ENCODE peak calls at places on chromosomes 6 and 20, in eight cellular contexts. One of them, this sample, is unnamed.

GRCh38 chr6:10082385-10082784 is 332.5 kb downstream of the TFAP2A start:
- DNase-seq in OCI-LY7: no peak
- DNase-seq in transverse colon: no peak
- DNase-seq in KBM-7: peak
- DNase-seq in pancreas: no peak
- DNase-seq in upper lobe of right lung: no peak
- DNase-seq in natural killer cell treated with Interleukin-12 subunit alpha and Interleukin-12 subunit beta and Interleukin-15 and Interleukin-18, amount 100 ng/mL, for 72 hours: no peak
- DNase-seq in frontal cortex: no peak
- DNase-seq in this sample: no peak

GRCh38 chr6:163745566-163746400 is 331.3 kb downstream of the QKI start:
- DNase-seq in natural killer cell treated with Interleukin-12 subunit alpha and Interleukin-12 subunit beta and Interleukin-15 and Interleukin-18, amount 100 ng/mL, for 72 hours: no peak
- DNase-seq in KBM-7: no peak
- DNase-seq in pancreas: no peak
- DNase-seq in OCI-LY7: no peak
- DNase-seq in frontal cortex: no peak
- DNase-seq in upper lobe of right lung: no peak
- DNase-seq in transverse colon: no peak
- DNase-seq in this sample: no peak

GRCh38 chr6:41426438-41426851 is 91.0 kb downstream of the NCR2 start:
- DNase-seq in OCI-LY7: peak
- DNase-seq in natural killer cell treated with Interleukin-12 subunit alpha and Interleukin-12 subunit beta and Interleukin-15 and Interleukin-18, amount 100 ng/mL, for 72 hours: no peak
- DNase-seq in frontal cortex: no peak
- DNase-seq in transverse colon: no peak
- DNase-seq in pancreas: no peak
- DNase-seq in KBM-7: no peak
- DNase-seq in upper lobe of right lung: no peak
- DNase-seq in this sample: peak

GRCh38 chr6:105593805-105594231 is 190.9 kb upstream of the PREP start:
- DNase-seq in pancreas: no peak
- DNase-seq in frontal cortex: no peak
- DNase-seq in upper lobe of right lung: no peak
- DNase-seq in KBM-7: no peak
- DNase-seq in natural killer cell treated with Interleukin-12 subunit alpha and Interleukin-12 subunit beta and Interleukin-15 and Interleukin-18, amount 100 ng/mL, for 72 hours: no peak
- DNase-seq in transverse colon: no peak
- DNase-seq in OCI-LY7: no peak
- DNase-seq in this sample: no peak

GRCh38 chr20:8414611-8415274 is 282.7 kb downstream of the PLCB1 start:
- DNase-seq in OCI-LY7: no peak
- DNase-seq in KBM-7: no peak
- DNase-seq in frontal cortex: no peak
- DNase-seq in natural killer cell treated with Interleukin-12 subunit alpha and Interleukin-12 subunit beta and Interleukin-15 and Interleukin-18, amount 100 ng/mL, for 72 hours: no peak
- DNase-seq in upper lobe of right lung: no peak
- DNase-seq in transverse colon: no peak
- DNase-seq in pancreas: no peak
- DNase-seq in this sample: no peak

GRCh38 chr6:44940367-44940766 is 387.8 kb upstream of the RUNX2 start:
- DNase-seq in pancreas: no peak
- DNase-seq in transverse colon: no peak
- DNase-seq in KBM-7: no peak
- DNase-seq in OCI-LY7: no peak
- DNase-seq in natural killer cell treated with Interleukin-12 subunit alpha and Interleukin-12 subunit beta and Interleukin-15 and Interleukin-18, amount 100 ng/mL, for 72 hours: no peak
- DNase-seq in upper lobe of right lung: no peak
- DNase-seq in frontal cortex: no peak
- DNase-seq in this sample: no peak

GRCh38 chr6:130913119-130913518 is 85.9 kb downstream of the SMLR1 start:
- DNase-seq in natural killer cell treated with Interleukin-12 subunit alpha and Interleukin-12 subunit beta and Interleukin-15 and Interleukin-18, amount 100 ng/mL, for 72 hours: no peak
- DNase-seq in OCI-LY7: no peak
- DNase-seq in transverse colon: no peak
- DNase-seq in pancreas: no peak
- DNase-seq in upper lobe of right lung: no peak
- DNase-seq in KBM-7: peak
- DNase-seq in frontal cortex: no peak
- DNase-seq in this sample: no peak

GRCh38 chr20:44770480-44771171 is 25.0 kb downstream of the KCNK15 start:
- DNase-seq in frontal cortex: no peak
- DNase-seq in upper lobe of right lung: no peak
- DNase-seq in OCI-LY7: peak
- DNase-seq in KBM-7: no peak
- DNase-seq in pancreas: no peak
- DNase-seq in transverse colon: no peak
- DNase-seq in natural killer cell treated with Interleukin-12 subunit alpha and Interleukin-12 subunit beta and Interleukin-15 and Interleukin-18, amount 100 ng/mL, for 72 hours: no peak
- DNase-seq in this sample: no peak

GRCh38 chr6:47651505-47651944 is 46.9 kb upstream of the ADGRF4 start:
- DNase-seq in frontal cortex: no peak
- DNase-seq in OCI-LY7: no peak
- DNase-seq in pancreas: no peak
- DNase-seq in natural killer cell treated with Interleukin-12 subunit alpha and Interleukin-12 subunit beta and Interleukin-15 and Interleukin-18, amount 100 ng/mL, for 72 hours: no peak
- DNase-seq in upper lobe of right lung: no peak
- DNase-seq in transverse colon: no peak
- DNase-seq in KBM-7: no peak
- DNase-seq in this sample: no peak

GRCh38 chr6:35392111-35392702 is 49.8 kb downstream of the PPARD start:
- DNase-seq in natural killer cell treated with Interleukin-12 subunit alpha and Interleukin-12 subunit beta and Interleukin-15 and Interleukin-18, amount 100 ng/mL, for 72 hours: peak
- DNase-seq in OCI-LY7: no peak
- DNase-seq in transverse colon: peak
- DNase-seq in frontal cortex: no peak
- DNase-seq in KBM-7: no peak
- DNase-seq in pancreas: peak
- DNase-seq in upper lobe of right lung: peak
- DNase-seq in this sample: no peak

GRCh38 chr20:10428008-10428407 is 6.0 kb downstream of the MKKS start:
- DNase-seq in upper lobe of right lung: no peak
- DNase-seq in KBM-7: no peak
- DNase-seq in transverse colon: no peak
- DNase-seq in pancreas: no peak
- DNase-seq in frontal cortex: no peak
- DNase-seq in OCI-LY7: no peak
- DNase-seq in natural killer cell treated with Interleukin-12 subunit alpha and Interleukin-12 subunit beta and Interleukin-15 and Interleukin-18, amount 100 ng/mL, for 72 hours: no peak
- DNase-seq in this sample: no peak

GRCh38 chr6:3724451-3725144 is 26.9 kb downstream of the PXDC1 start:
- DNase-seq in KBM-7: no peak
- DNase-seq in OCI-LY7: no peak
- DNase-seq in pancreas: no peak
- DNase-seq in transverse colon: no peak
- DNase-seq in natural killer cell treated with Interleukin-12 subunit alpha and Interleukin-12 subunit beta and Interleukin-15 and Interleukin-18, amount 100 ng/mL, for 72 hours: no peak
- DNase-seq in frontal cortex: peak
- DNase-seq in upper lobe of right lung: no peak
- DNase-seq in this sample: no peak

GRCh38 chr20:26205350-26205749 is 508.7 kb upstream of the ZNF337 start:
- DNase-seq in natural killer cell treated with Interleukin-12 subunit alpha and Interleukin-12 subunit beta and Interleukin-15 and Interleukin-18, amount 100 ng/mL, for 72 hours: no peak
- DNase-seq in frontal cortex: no peak
- DNase-seq in pancreas: no peak
- DNase-seq in upper lobe of right lung: no peak
- DNase-seq in transverse colon: no peak
- DNase-seq in KBM-7: no peak
- DNase-seq in OCI-LY7: no peak
- DNase-seq in this sample: no peak

GRCh38 chr6:104648347-104648746 is 211.4 kb downstream of the HACE1 start:
- DNase-seq in OCI-LY7: no peak
- DNase-seq in upper lobe of right lung: no peak
- DNase-seq in natural killer cell treated with Interleukin-12 subunit alpha and Interleukin-12 subunit beta and Interleukin-15 and Interleukin-18, amount 100 ng/mL, for 72 hours: no peak
- DNase-seq in pancreas: no peak
- DNase-seq in frontal cortex: no peak
- DNase-seq in KBM-7: no peak
- DNase-seq in transverse colon: no peak
- DNase-seq in this sample: no peak

GRCh38 chr20:53984781-53985518 is 85.4 kb downstream of the BCAS1 start:
- DNase-seq in frontal cortex: no peak
- DNase-seq in pancreas: no peak
- DNase-seq in natural killer cell treated with Interleukin-12 subunit alpha and Interleukin-12 subunit beta and Interleukin-15 and Interleukin-18, amount 100 ng/mL, for 72 hours: no peak
- DNase-seq in transverse colon: no peak
- DNase-seq in upper lobe of right lung: no peak
- DNase-seq in KBM-7: no peak
- DNase-seq in OCI-LY7: no peak
- DNase-seq in this sample: no peak

GRCh38 chr6:133631421-133631820 is 257.5 kb upstream of the TCF21 start:
- DNase-seq in pancreas: no peak
- DNase-seq in natural killer cell treated with Interleukin-12 subunit alpha and Interleukin-12 subunit beta and Interleukin-15 and Interleukin-18, amount 100 ng/mL, for 72 hours: no peak
- DNase-seq in KBM-7: no peak
- DNase-seq in upper lobe of right lung: no peak
- DNase-seq in OCI-LY7: no peak
- DNase-seq in transverse colon: no peak
- DNase-seq in frontal cortex: no peak
- DNase-seq in this sample: no peak

GRCh38 chr20:61949714-61950630 is 115.7 kb downstream of the TAF4 start:
- DNase-seq in KBM-7: no peak
- DNase-seq in OCI-LY7: no peak
- DNase-seq in natural killer cell treated with Interleukin-12 subunit alpha and Interleukin-12 subunit beta and Interleukin-15 and Interleukin-18, amount 100 ng/mL, for 72 hours: no peak
- DNase-seq in frontal cortex: no peak
- DNase-seq in transverse colon: no peak
- DNase-seq in upper lobe of right lung: peak
- DNase-seq in pancreas: no peak
- DNase-seq in this sample: no peak

GRCh38 chr6:38443341-38443740 is 196.4 kb downstream of the BTBD9 start:
- DNase-seq in upper lobe of right lung: no peak
- DNase-seq in pancreas: no peak
- DNase-seq in transverse colon: no peak
- DNase-seq in KBM-7: peak
- DNase-seq in frontal cortex: no peak
- DNase-seq in OCI-LY7: no peak
- DNase-seq in natural killer cell treated with Interleukin-12 subunit alpha and Interleukin-12 subunit beta and Interleukin-15 and Interleukin-18, amount 100 ng/mL, for 72 hours: no peak
- DNase-seq in this sample: no peak

GRCh38 chr20:54172856-54173652 is 732 bp downstream of the CYP24A1 start:
- DNase-seq in transverse colon: no peak
- DNase-seq in upper lobe of right lung: no peak
- DNase-seq in KBM-7: no peak
- DNase-seq in frontal cortex: no peak
- DNase-seq in natural killer cell treated with Interleukin-12 subunit alpha and Interleukin-12 subunit beta and Interleukin-15 and Interleukin-18, amount 100 ng/mL, for 72 hours: no peak
- DNase-seq in OCI-LY7: no peak
- DNase-seq in pancreas: no peak
- DNase-seq in this sample: no peak

GRCh38 chr6:82458705-82459104 is 95.1 kb downstream of the TPBG start:
- DNase-seq in natural killer cell treated with Interleukin-12 subunit alpha and Interleukin-12 subunit beta and Interleukin-15 and Interleukin-18, amount 100 ng/mL, for 72 hours: no peak
- DNase-seq in frontal cortex: no peak
- DNase-seq in OCI-LY7: no peak
- DNase-seq in pancreas: no peak
- DNase-seq in transverse colon: no peak
- DNase-seq in KBM-7: no peak
- DNase-seq in upper lobe of right lung: no peak
- DNase-seq in this sample: no peak

GRCh38 chr20:25281541-25281991 is 33.7 kb downstream of the PYGB start:
- DNase-seq in frontal cortex: no peak
- DNase-seq in transverse colon: peak
- DNase-seq in natural killer cell treated with Interleukin-12 subunit alpha and Interleukin-12 subunit beta and Interleukin-15 and Interleukin-18, amount 100 ng/mL, for 72 hours: no peak
- DNase-seq in upper lobe of right lung: peak
- DNase-seq in KBM-7: no peak
- DNase-seq in pancreas: peak
- DNase-seq in OCI-LY7: peak
- DNase-seq in this sample: no peak

GRCh38 chr6:169162968-169163903 is 90.4 kb downstream of the THBS2 start:
- DNase-seq in transverse colon: no peak
- DNase-seq in OCI-LY7: no peak
- DNase-seq in frontal cortex: no peak
- DNase-seq in pancreas: no peak
- DNase-seq in natural killer cell treated with Interleukin-12 subunit alpha and Interleukin-12 subunit beta and Interleukin-15 and Interleukin-18, amount 100 ng/mL, for 72 hours: no peak
- DNase-seq in KBM-7: peak
- DNase-seq in upper lobe of right lung: no peak
- DNase-seq in this sample: no peak

GRCh38 chr6:14965340-14966102 is 280.3 kb upstream of the JARID2 start:
- DNase-seq in KBM-7: no peak
- DNase-seq in OCI-LY7: no peak
- DNase-seq in transverse colon: no peak
- DNase-seq in frontal cortex: no peak
- DNase-seq in upper lobe of right lung: no peak
- DNase-seq in natural killer cell treated with Interleukin-12 subunit alpha and Interleukin-12 subunit beta and Interleukin-15 and Interleukin-18, amount 100 ng/mL, for 72 hours: no peak
- DNase-seq in pancreas: no peak
- DNase-seq in this sample: no peak

GRCh38 chr6:168035098-168035660 is 37.7 kb downstream of the KIF25 start:
- DNase-seq in OCI-LY7: no peak
- DNase-seq in natural killer cell treated with Interleukin-12 subunit alpha and Interleukin-12 subunit beta and Interleukin-15 and Interleukin-18, amount 100 ng/mL, for 72 hours: peak
- DNase-seq in transverse colon: peak
- DNase-seq in frontal cortex: peak
- DNase-seq in pancreas: peak
- DNase-seq in upper lobe of right lung: peak
- DNase-seq in KBM-7: no peak
- DNase-seq in this sample: no peak

GRCh38 chr6:141105481-141105880 is 1027.2 kb upstream of the GJE1 start:
- DNase-seq in OCI-LY7: no peak
- DNase-seq in pancreas: no peak
- DNase-seq in transverse colon: no peak
- DNase-seq in natural killer cell treated with Interleukin-12 subunit alpha and Interleukin-12 subunit beta and Interleukin-15 and Interleukin-18, amount 100 ng/mL, for 72 hours: no peak
- DNase-seq in frontal cortex: no peak
- DNase-seq in upper lobe of right lung: no peak
- DNase-seq in KBM-7: no peak
- DNase-seq in this sample: no peak

GRCh38 chr6:10429638-10430427 is 15.0 kb upstream of the TFAP2A start:
- DNase-seq in upper lobe of right lung: no peak
- DNase-seq in transverse colon: no peak
- DNase-seq in OCI-LY7: peak
- DNase-seq in KBM-7: peak
- DNase-seq in frontal cortex: no peak
- DNase-seq in pancreas: no peak
- DNase-seq in natural killer cell treated with Interleukin-12 subunit alpha and Interleukin-12 subunit beta and Interleukin-15 and Interleukin-18, amount 100 ng/mL, for 72 hours: no peak
- DNase-seq in this sample: no peak

GRCh38 chr6:76984572-76984971 is 478.7 kb downstream of the HTR1B start:
- DNase-seq in natural killer cell treated with Interleukin-12 subunit alpha and Interleukin-12 subunit beta and Interleukin-15 and Interleukin-18, amount 100 ng/mL, for 72 hours: no peak
- DNase-seq in upper lobe of right lung: no peak
- DNase-seq in OCI-LY7: no peak
- DNase-seq in frontal cortex: no peak
- DNase-seq in pancreas: no peak
- DNase-seq in transverse colon: no peak
- DNase-seq in KBM-7: no peak
- DNase-seq in this sample: no peak

GRCh38 chr20:23106271-23106851 is 20.2 kb upstream of the CD93 start:
- DNase-seq in OCI-LY7: no peak
- DNase-seq in KBM-7: no peak
- DNase-seq in frontal cortex: no peak
- DNase-seq in transverse colon: no peak
- DNase-seq in natural killer cell treated with Interleukin-12 subunit alpha and Interleukin-12 subunit beta and Interleukin-15 and Interleukin-18, amount 100 ng/mL, for 72 hours: no peak
- DNase-seq in upper lobe of right lung: peak
- DNase-seq in pancreas: no peak
- DNase-seq in this sample: no peak

GRCh38 chr6:132813173-132813856 is 1.1 kb upstream of the RPS12 start:
- DNase-seq in KBM-7: peak
- DNase-seq in pancreas: peak
- DNase-seq in natural killer cell treated with Interleukin-12 subunit alpha and Interleukin-12 subunit beta and Interleukin-15 and Interleukin-18, amount 100 ng/mL, for 72 hours: no peak
- DNase-seq in upper lobe of right lung: peak
- DNase-seq in frontal cortex: no peak
- DNase-seq in OCI-LY7: peak
- DNase-seq in transverse colon: peak
- DNase-seq in this sample: no peak

GRCh38 chr6:123447315-123447937 is 189.3 kb downstream of the TRDN start:
- DNase-seq in transverse colon: no peak
- DNase-seq in OCI-LY7: no peak
- DNase-seq in pancreas: no peak
- DNase-seq in natural killer cell treated with Interleukin-12 subunit alpha and Interleukin-12 subunit beta and Interleukin-15 and Interleukin-18, amount 100 ng/mL, for 72 hours: no peak
- DNase-seq in upper lobe of right lung: no peak
- DNase-seq in frontal cortex: no peak
- DNase-seq in KBM-7: no peak
- DNase-seq in this sample: no peak

GRCh38 chr6:68994561-68994960 is 359.5 kb downstream of the ADGRB3 start:
- DNase-seq in KBM-7: no peak
- DNase-seq in natural killer cell treated with Interleukin-12 subunit alpha and Interleukin-12 subunit beta and Interleukin-15 and Interleukin-18, amount 100 ng/mL, for 72 hours: no peak
- DNase-seq in OCI-LY7: no peak
- DNase-seq in transverse colon: no peak
- DNase-seq in pancreas: no peak
- DNase-seq in upper lobe of right lung: no peak
- DNase-seq in frontal cortex: no peak
- DNase-seq in this sample: no peak

GRCh38 chr20:2066461-2067122 is 35.0 kb upstream of the STK35 start:
- DNase-seq in natural killer cell treated with Interleukin-12 subunit alpha and Interleukin-12 subunit beta and Interleukin-15 and Interleukin-18, amount 100 ng/mL, for 72 hours: no peak
- DNase-seq in OCI-LY7: no peak
- DNase-seq in KBM-7: no peak
- DNase-seq in pancreas: no peak
- DNase-seq in upper lobe of right lung: no peak
- DNase-seq in transverse colon: no peak
- DNase-seq in frontal cortex: no peak
- DNase-seq in this sample: no peak